ENCODE peak calls at places on chromosome 21, in eight cellular contexts. J is HepG2; O is astrocyte of the cerebellum; A is CD8-positive, alpha-beta memory T cell; H is AG10803; V is ascending aorta; T is lung; I is right atrium auricular region. L is an unnamed sample.

GRCh38 chr21:43370888-43371570 is 55.9 kb downstream of the SIK1 start:
- DNase-seq in A (no peak), T (no peak), J (no peak), H (no peak), V (no peak), O (no peak), I (no peak), L (no peak)

GRCh38 chr21:46229133-46229922 is 754 bp upstream of the LSS start:
- DNase-seq in I (no peak), A (no peak), J (peak; percentile 37), H (no peak), V (no peak), T (no peak), O (no peak), L (peak; percentile 75)

GRCh38 chr21:43697758-43698643 is 20.9 kb upstream of the PDXK start:
- DNase-seq in T (no peak), O (no peak), V (no peak), A (no peak), I (no peak), J (peak; percentile 57), H (peak; percentile 62), L (no peak)

GRCh38 chr21:40383951-40384350 is 463.0 kb downstream of the DSCAM start:
- DNase-seq in I (no peak), T (no peak), A (no peak), O (no peak), V (no peak), H (no peak), J (no peak), L (no peak)

GRCh38 chr21:29818520-29818919 is 121.3 kb downstream of the GRIK1 start:
- DNase-seq in H (no peak), I (no peak), T (no peak), J (no peak), A (no peak), V (no peak), O (no peak), L (no peak)

GRCh38 chr21:34885125-34885524 is 164.0 kb downstream of the RUNX1 start:
- DNase-seq in H (no peak), V (no peak), J (no peak), O (no peak), I (no peak), T (no peak), A (no peak), L (no peak)

GRCh38 chr21:46188226-46189212 is 4.3 kb upstream of the SPATC1L start:
- DNase-seq in A (peak; percentile 22), J (peak; percentile 55), T (no peak), V (peak; percentile 69), I (peak; percentile 82), O (no peak), H (peak; percentile 67), L (peak; percentile 76)

GRCh38 chr21:16022121-16022520 is 292.3 kb downstream of the USP25 start:
- DNase-seq in J (no peak), O (no peak), T (no peak), I (no peak), A (no peak), H (no peak), V (no peak), L (no peak)

GRCh38 chr21:34908424-34909055 is 140.6 kb downstream of the RUNX1 start:
- DNase-seq in H (peak; percentile 68), I (no peak), A (no peak), J (peak; percentile 90), O (no peak), T (peak; percentile 40), V (no peak), L (peak; percentile 61)

GRCh38 chr21:16085436-16085835 is 355.7 kb downstream of the USP25 start:
- DNase-seq in I (no peak), A (no peak), T (no peak), V (no peak), J (no peak), O (no peak), H (no peak), L (no peak)

GRCh38 chr21:26167593-26167992 is 3.0 kb downstream of the APP start:
- DNase-seq in O (no peak), J (no peak), V (no peak), I (no peak), A (no peak), T (no peak), H (no peak), L (no peak)
- H3K4me3 ChIP-seq in O (peak overlapping the region; percentile 92), J (peak overlapping the region; percentile 23), V (peak overlapping the region; percentile 7), I (no peak overlapping the region), A (no peak overlapping the region), T (peak overlapping the region; percentile 44), H (no peak overlapping the region), L (peak overlapping the region; percentile 99)

DNA sequence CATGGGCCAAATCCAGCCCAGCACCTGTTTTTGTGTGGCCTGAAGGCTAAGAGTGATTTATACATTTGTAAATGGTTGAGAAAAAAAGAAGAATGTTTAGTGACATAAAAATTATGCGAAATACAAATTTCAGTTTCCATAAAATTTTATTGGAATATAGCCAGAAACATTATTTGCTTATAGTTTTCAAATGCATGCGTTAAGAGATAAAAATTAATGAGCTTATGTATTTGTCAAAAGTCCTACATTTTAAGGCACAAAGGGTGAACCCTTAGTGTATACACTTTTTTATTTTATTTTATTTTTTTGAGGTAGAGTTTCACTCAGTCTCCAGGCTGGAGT is 2.1 kb downstream of the MORC3 start:
- DNase-seq in V (no peak), A (no peak), T (no peak), O (no peak), I (no peak), H (no peak), J (no peak), L (no peak)
- H3K4me3 ChIP-seq in V (peak overlapping the region; percentile 91), A (peak overlapping the region; percentile 74), T (no peak overlapping the region), O (peak overlapping the region; percentile 86), I (no peak overlapping the region), H (peak overlapping the region; percentile 84), J (peak overlapping the region; percentile 94), L (peak overlapping the region; percentile 59)

GRCh38 chr21:38983560-38983959 is 177.8 kb downstream of the ETS2 start:
- DNase-seq in H (no peak), A (no peak), I (no peak), T (no peak), V (no peak), J (no peak), O (no peak), L (no peak)

GRCh38 chr21:38984568-38984967 is 178.8 kb downstream of the ETS2 start:
- DNase-seq in T (no peak), H (peak; percentile 53), O (no peak), V (no peak), A (no peak), I (no peak), J (no peak), L (no peak)

GRCh38 chr21:38986460-38987395 is 181.0 kb downstream of the ETS2 start:
- DNase-seq in T (no peak), V (no peak), O (no peak), H (no peak), J (peak; percentile 30), A (no peak), I (no peak), L (no peak)

GRCh38 chr21:38985423-38986378 is 180.0 kb downstream of the ETS2 start:
- DNase-seq in A (no peak), H (peak; percentile 99), I (peak; percentile 79), J (no peak), O (peak; percentile 80), V (peak; percentile 88), T (peak; percentile 42), L (peak; percentile 83)

DNA sequence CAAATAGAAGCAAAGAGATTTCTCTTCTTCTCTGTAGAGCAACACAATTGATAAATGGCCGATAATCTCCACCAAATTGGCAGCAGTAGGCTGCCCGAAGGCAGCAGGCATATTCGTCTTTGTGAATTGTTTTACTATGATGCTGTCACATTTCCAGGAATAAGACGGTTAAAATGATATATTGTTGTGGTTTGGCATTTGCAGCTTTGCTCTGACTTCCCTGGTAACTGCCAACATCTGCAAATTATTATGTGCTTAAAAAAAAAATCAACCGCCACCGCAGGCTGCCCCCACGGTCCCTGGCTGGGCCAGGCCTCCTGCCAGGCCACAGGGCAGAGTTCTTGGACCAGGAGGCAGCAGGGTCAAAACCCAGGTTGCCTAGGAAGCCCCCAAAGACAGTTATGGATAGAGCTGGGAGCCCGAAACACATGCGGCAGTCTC is 179.3 kb downstream of the ETS2 start:
- DNase-seq in I (no peak), H (peak; percentile 96), J (no peak), O (peak; percentile 85), T (no peak), V (no peak), A (no peak), L (no peak)
- H3K4me3 ChIP-seq in I (no peak overlapping the region), H (no peak overlapping the region), J (no peak overlapping the region), O (no peak overlapping the region), T (no peak overlapping the region), V (no peak overlapping the region), A (no peak overlapping the region), L (no peak overlapping the region)

DNA sequence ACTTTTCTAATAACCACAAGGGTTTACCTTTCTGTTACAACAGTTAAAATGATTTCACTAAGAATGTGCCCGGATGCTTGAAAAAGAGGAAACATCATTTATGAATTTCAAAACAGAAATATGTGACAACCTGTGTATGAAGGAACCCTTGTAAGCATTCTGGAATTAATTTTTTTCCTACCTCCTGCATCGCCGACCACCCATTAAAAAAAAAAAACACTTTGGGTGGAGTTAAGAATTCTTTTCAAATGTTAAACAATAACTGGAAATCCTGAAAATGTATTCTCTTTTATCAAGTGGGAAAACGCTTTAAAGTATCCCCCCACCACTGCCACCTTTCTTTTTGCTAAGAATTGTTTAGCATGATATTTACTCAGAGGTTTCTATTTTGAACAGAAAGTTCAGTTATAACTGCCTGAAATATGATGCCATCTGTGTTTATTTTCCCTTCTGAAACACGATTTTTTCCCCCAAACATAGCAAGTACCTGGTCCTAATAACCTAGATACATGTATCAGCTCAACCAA is 9.0 kb downstream of the CYYR1 start:
- DNase-seq in A (no peak), H (no peak), V (no peak), I (no peak), J (no peak), T (no peak), O (no peak), L (no peak)
- H3K4me3 ChIP-seq in A (no peak overlapping the region), H (no peak overlapping the region), V (no peak overlapping the region), I (no peak overlapping the region), J (no peak overlapping the region), T (no peak overlapping the region), O (no peak overlapping the region), L (no peak overlapping the region)

DNA sequence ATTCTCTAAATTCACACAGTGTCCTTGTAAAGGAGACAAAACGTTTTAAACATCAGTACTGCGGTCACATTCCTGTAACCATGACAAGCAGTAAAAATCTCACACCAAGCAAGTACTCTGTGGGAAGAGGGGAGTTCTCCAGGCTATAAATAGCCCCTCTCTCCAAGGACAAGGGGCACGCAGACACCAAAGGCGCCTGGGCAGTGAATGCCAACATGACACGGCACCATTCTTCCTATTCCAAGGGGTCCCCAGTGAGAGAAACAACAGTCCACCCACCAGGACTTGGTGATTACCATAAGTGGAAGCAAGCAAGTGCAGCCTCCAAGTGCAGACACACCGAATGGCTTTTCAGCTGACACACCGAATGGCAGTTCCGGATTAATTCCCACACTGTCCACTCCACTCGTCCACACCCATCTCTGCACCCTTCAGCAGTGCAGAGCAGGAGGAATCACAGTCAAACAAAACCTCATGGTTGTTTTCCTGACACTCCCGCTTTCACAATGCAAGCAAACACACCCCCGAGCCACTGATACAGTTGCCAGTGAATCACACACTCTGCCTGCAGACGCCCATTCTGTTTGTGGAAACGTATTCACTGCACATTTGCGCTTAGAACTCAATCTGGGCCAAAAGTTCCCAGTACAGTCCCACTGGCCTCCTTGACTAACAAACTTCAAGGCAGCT is 1.8 kb downstream of the PTTG1IP start:
- DNase-seq in J (peak; percentile 71), A (no peak), H (peak; percentile 80), O (no peak), I (peak; percentile 86), V (peak; percentile 87), T (peak; percentile 68), L (peak; percentile 74)
- H3K4me3 ChIP-seq in J (peak overlapping the region; percentile 94), A (peak overlapping the region; percentile 67), H (peak overlapping the region; percentile 89), O (peak overlapping the region; percentile 89), I (peak overlapping the region; percentile 89), V (peak overlapping the region; percentile 99), T (peak overlapping the region; percentile 97), L (peak overlapping the region; percentile 57)

GRCh38 chr21:20998456-20998789 is 214 bp downstream of the NCAM2 start:
- DNase-seq in H (no peak), V (no peak), J (no peak), O (no peak), T (no peak), A (no peak), I (no peak), L (no peak)
- H3K4me3 ChIP-seq in H (peak overlapping the region; percentile 66), V (peak overlapping the region; percentile 60), J (peak overlapping the region; percentile 62), O (peak overlapping the region; percentile 70), T (peak overlapping the region; percentile 37), A (peak overlapping the region; percentile 40), I (peak overlapping the region; percentile 46), L (peak overlapping the region; percentile 53)

L was measured in hepatocyte.